ENCODE peak calls at places on chromosomes 11 and 22, in four cellular contexts. C, P, Y and S are unnamed samples.

GRCh38 chr22:33519974-33520903 is 400.0 kb downstream of the LARGE1 start:
- DNase-seq in C (no peak), P (no peak), Y (no peak), S (no peak)

GRCh38 chr11:81033779-81034550 is 1593.1 kb upstream of the TENM4 start:
- DNase-seq in P (no peak), C (no peak), Y (no peak), S (no peak)

GRCh38 chr11:75472081-75472732 is 39.2 kb upstream of the KLHL35 start:
- DNase-seq in P (no peak), Y (no peak), C (no peak), S (no peak)

GRCh38 chr11:68040957-68041591 is 2.2 kb downstream of the TCIRG1 start:
- DNase-seq in P (no peak), Y (peak), C (no peak), S (no peak)

GRCh38 chr11:111777094-111778046 is 11.2 kb upstream of the PPP2R1B start:
- DNase-seq in P (peak), Y (no peak), C (peak), S (peak)

GRCh38 chr11:107819361-107820014 is 39.1 kb downstream of the SLC35F2 start:
- DNase-seq in Y (no peak), P (no peak), C (no peak), S (no peak)

GRCh38 chr11:96013459-96014213 is 89.7 kb upstream of the MTMR2 start:
- DNase-seq in Y (no peak), C (no peak), P (no peak), S (no peak)

GRCh38 chr11:116990811-116991210 is 107.4 kb downstream of the SIK3 start:
- DNase-seq in C (no peak), Y (no peak), P (no peak), S (no peak)

GRCh38 chr11:729492-730074 is 17.7 kb upstream of the TALDO1 start:
- DNase-seq in C (peak), P (no peak), Y (no peak), S (no peak)

GRCh38 chr11:1223346-1224108 is 661 bp downstream of the MUC5B start:
- DNase-seq in Y (peak), C (no peak), P (no peak), S (no peak)

GRCh38 chr11:96246718-96247540 is 96.1 kb downstream of the MAML2 start:
- DNase-seq in C (no peak), Y (no peak), P (no peak), S (peak)

GRCh38 chr11:69950120-69950519 is 128.0 kb upstream of the ANO1 start:
- DNase-seq in C (peak), P (no peak), Y (peak), S (peak)

GRCh38 chr11:68213135-68213515 is at the start of gene KMT5B:
- DNase-seq in P (no peak), C (no peak), Y (peak), S (peak)

GRCh38 chr11:45647329-45647728 is 18.1 kb downstream of the CHST1 start:
- DNase-seq in P (no peak), Y (no peak), C (no peak), S (no peak)

GRCh38 chr11:66840317-66841091 is 2.7 kb upstream of the RCE1 start:
- DNase-seq in P (no peak), C (no peak), Y (no peak), S (no peak)

GRCh38 chr11:114606003-114606801 is 10.6 kb upstream of the NXPE4 start:
- DNase-seq in Y (no peak), C (no peak), P (no peak), S (no peak)

GRCh38 chr22:42433754-42434153 is 1.6 kb upstream of the NFAM1 start:
- DNase-seq in C (no peak), Y (no peak), P (no peak), S (no peak)

GRCh38 chr11:79600747-79601146 is 159.9 kb upstream of the TENM4 start:
- DNase-seq in C (no peak), Y (no peak), P (no peak), S (no peak)

DNA sequence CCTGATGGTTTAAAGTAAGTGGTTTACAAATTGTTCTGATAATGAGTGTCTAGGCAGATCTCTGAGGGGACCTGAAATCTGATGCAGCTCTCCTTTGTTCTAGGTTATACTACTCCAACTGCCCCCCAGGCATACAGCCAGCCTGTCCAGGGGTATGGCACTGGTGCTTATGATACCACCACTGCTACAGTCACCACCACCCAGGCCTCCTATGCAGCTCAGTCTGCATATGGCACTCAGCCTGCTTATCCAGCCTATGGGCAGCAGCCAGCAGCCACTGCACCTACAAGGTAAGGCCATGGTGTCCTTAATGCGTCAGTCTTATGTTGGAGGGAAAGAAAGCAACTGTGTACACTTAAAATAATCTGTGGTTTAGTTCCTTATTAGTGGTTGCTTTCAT is 9.9 kb downstream of the EWSR1 start:
- DNase-seq in C (no peak), Y (no peak), P (no peak), S (no peak)
- TF ChIP-seq EGR1 in C (no peak), Y (no peak), P (no peak), S (no peak)

GRCh38 chr22:46055176-46055850 is 78.4 kb upstream of the WNT7B start:
- DNase-seq in P (no peak), Y (no peak), C (no peak), S (no peak)
- TF ChIP-seq RAD21 in P (no peak), Y (no peak), C (no peak), S (no peak)

DNA sequence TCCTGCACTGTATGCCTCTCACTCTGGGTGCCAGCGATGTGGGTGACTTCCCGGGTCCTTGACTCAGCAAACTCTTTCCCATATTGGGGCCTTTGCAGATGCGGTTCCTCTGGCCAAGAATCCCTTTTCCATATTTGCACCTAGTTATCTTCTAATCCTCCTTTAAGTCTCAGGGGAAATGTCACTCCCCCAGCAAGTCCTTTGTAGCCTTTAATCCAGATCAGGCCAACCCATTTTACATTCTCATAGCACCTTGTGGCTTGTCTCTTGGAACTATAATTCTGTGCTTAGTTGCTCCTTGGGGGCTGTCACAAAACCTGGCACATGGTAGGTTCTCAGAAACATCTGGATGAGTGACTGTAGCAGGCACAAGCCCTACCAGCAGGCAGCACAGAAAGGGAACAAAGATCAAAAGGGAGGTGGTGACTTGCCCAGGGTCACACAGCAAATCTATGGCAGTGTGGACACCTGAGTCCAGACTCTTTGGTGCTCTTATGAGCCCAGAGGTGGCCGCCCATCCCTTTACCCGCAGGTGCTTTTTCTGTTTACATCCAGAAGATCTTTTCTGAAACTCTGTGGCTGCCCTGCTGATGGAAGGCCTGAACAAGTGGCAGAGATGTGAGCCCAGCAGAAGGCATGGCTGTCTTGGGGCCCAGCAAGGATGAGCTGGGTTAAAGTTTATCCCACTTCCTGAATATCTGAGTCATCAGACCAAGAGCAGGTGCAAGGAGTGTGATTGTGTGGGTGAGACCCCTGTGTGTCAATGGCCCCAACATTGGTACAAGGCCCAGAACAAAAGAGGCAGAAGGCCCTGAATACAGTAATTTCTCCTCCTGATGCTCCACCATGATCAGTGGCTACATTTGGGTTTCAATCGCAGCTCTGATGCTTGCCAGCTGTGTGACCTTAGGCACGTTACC is 78.6 kb upstream of the GRK3 start:
- DNase-seq in P (peak), Y (no peak), C (no peak), S (no peak)
- TF ChIP-seq MAX in P (no peak), Y (no peak), C (no peak), S (no peak)

GRCh38 chr11:77072851-77073327 is 6.1 kb downstream of the CAPN5 start:
- DNase-seq in P (no peak), C (no peak), Y (no peak), S (no peak)
- TF ChIP-seq EGR1 in P (no peak), C (no peak), Y (no peak), S (no peak)

GRCh38 chr11:102073253-102073652 is 26.0 kb downstream of the CFAP300 start:
- DNase-seq in Y (no peak), P (no peak), C (no peak), S (no peak)

GRCh38 chr11:102070766-102071165 is 23.5 kb downstream of the CFAP300 start:
- DNase-seq in C (no peak), Y (no peak), P (no peak), S (no peak)

DNA sequence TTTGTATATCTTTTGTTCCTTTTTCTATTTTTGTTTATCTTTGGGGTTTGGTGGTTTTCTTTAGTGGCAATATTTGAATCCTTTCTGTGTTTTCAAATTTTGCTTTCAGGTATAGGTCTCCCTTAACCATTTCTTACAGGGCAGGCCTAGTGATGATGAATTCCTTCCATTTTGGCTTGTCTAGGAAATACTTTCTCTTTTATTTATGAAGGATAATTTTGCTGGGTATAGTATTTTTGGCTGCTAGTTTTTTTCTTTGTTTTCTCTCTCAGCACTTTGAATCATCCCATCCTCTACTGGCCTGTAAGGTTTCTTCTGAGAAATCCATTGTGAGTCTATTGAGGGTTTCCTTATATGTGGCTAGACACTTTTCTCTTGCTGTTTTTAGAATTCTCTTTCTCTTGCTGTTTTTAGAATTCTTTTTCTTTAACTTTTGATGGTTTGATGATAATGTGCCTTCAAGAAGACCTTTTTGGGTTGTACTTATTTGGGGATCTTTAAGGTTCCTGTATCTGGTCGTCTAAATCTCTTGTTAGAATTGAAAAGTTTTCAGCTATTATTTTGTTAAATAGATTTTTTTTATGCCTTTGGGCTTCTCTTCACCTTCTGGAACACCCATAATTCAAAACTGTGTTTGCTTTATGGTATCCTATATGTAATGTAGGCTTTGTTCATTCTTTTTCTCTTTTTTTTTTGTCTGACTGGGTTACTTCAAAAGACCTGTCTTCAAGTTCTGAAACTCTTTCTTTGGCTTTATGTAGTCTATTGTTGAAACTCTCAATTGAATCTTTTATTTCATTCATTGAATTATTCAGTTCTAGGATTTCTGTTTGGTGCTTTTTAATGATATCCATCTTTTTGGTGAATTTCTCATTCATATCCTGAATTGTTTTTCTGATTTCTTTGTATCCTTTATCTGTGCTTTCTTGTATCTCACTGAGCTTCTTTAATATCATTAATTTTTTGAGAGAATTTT is 24.5 kb downstream of the CFAP300 start:
- DNase-seq in C (no peak), Y (no peak), P (no peak), S (no peak)
- TF ChIP-seq RAD21 in C (no peak), Y (no peak), P (no peak), S (no peak)

DNA sequence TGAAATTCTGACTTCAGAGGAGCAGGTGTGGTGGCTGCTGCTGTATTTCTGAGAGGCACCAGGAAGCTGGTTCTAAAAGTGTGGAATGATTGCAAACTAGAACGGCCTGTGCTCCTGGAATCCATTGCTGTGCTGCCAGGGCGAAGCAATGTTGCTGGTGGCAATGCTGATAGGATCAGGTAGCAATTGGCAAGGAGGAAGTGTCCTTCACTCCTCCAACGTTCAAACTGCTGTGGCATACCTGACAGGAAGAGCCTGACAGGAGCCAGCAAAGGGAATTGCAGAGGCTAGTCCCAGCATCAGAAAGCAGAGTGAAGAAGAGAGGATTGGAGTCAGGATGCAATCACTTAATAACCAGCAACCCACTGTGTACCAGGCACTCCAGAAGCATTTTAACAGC is 118.2 kb downstream of the FAR1 start:
- DNase-seq in C (no peak), P (no peak), Y (no peak), S (no peak)
- TF ChIP-seq MAX in C (no peak), P (no peak), Y (no peak), S (no peak)

DNA sequence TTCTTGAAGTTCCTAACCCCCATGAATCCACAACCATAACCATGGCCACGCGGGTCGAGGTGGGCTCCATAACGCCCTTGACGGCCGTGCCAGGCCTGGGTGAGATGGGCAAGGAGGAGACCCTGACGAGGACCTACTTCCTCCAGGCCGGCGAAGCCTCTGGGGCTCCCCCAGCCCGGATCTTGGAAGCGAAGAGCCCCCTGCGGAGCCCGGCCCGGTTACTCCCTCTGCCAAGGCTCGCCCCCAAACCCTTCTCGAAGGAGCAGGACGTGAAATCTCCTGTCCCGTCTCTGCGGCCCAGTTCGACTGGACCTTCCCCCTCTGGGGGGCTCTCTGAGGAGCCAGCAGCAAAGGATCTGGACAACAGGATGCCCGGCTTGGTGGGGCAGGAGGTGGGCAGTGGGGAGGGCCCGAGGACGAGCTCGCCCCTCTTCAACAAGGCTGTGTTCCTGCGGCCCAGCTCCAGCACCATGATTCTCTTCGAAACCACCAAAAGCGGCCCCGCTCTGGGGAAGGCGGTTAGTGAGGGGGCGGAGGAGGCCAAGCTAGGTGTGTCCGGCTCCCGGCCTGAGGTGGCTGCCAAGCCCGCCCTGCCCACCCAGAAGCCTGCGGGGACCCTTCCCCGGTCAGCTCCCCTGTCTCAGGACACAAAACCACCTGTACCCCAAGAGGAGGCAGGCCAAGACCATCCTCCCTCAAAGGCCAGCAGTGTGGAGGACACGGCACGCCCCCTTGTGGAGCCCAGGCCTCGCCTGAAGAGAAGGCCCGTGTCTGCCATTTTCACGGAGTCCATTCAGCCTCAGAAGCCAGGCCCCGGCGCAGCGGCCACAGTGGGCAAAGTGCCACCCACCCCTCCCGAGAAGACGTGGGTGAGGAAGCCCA is 75.7 kb downstream of the KIAA1671 start:
- DNase-seq in P (no peak), Y (peak), C (peak), S (no peak)
- TF ChIP-seq EGR1 in P (no peak), Y (no peak), C (no peak), S (no peak)

GRCh38 chr11:122509899-122510298 is 145.6 kb upstream of the UBASH3B start:
- DNase-seq in P (no peak), Y (no peak), C (no peak), S (no peak)

GRCh38 chr11:122509091-122509490 is 146.4 kb upstream of the UBASH3B start:
- DNase-seq in Y (no peak), P (no peak), C (no peak), S (no peak)

GRCh38 chr11:122505304-122506006 is 150.1 kb upstream of the UBASH3B start:
- DNase-seq in Y (peak), C (peak), P (peak), S (peak)
- TF ChIP-seq RAD21 in Y (peak), C (peak), P (peak), S (peak)

DNA sequence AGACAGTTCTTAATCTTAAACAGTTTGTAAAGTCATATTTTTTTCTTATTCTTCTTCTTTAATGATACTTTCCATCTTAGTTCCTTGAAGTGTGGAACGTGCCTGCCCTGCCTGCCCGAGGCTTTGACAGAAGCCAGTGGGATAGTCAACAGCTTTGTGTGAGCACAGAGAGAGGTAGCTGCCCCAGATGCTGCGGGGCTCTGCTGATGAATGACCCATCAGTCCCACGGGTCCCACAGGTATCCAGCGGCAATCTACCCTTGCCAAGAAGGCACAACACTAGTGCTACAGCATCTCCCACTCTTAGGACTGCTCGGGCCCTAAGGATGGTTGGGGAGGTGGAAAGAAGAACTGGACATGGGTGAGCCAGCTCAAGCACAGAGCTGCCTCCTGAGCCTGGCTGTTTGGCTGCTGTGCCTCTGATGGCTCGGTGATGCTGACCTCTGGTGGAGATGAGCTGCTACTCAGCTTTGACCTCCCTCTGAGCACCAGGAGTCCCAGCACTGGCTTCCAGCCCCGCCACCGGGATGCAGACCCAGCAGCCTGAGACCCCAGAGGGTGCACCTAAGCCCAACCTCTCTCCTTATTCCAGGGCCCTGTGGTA is 11.8 kb upstream of the APLNR start:
- DNase-seq in C (peak), P (no peak), Y (peak), S (peak)
- TF ChIP-seq MAX in C (no peak), P (no peak), Y (no peak), S (no peak)

GRCh38 chr22:27905638-27906037 is 13.4 kb downstream of the PITPNB start:
- DNase-seq in P (no peak), C (no peak), Y (no peak), S (no peak)

GRCh38 chr22:27911329-27911728 is 7.7 kb downstream of the PITPNB start:
- DNase-seq in C (no peak), P (no peak), Y (no peak), S (no peak)

GRCh38 chr22:27903805-27904473 is 15.1 kb downstream of the PITPNB start:
- DNase-seq in Y (no peak), P (peak), C (no peak), S (no peak)

GRCh38 chr22:27906241-27906640 is 12.8 kb downstream of the PITPNB start:
- DNase-seq in C (no peak), Y (no peak), P (no peak), S (no peak)
- TF ChIP-seq EGR1 in C (no peak), Y (no peak), P (no peak), S (no peak)